ENCODE peak calls at places on chromosome 11, in nine cellular contexts. One of them, this sample, is unnamed. For H3K4me1, the result is how much of the 10 kb centered on the place peaks cover.

GRCh38 chr11:67705264-67705663 is 30.8 kb upstream of the ALDH3B2 start:
- DNase-seq in stomach: no peak
- DNase-seq in hepatocyte: no peak
- DNase-seq in PC-3: no peak
- DNase-seq in colonic mucosa: no peak
- DNase-seq in spleen: no peak
- DNase-seq in Panc1: no peak
- DNase-seq in body of pancreas: no peak
- DNase-seq in prostate gland: no peak
- DNase-seq in this sample: no peak

GRCh38 chr11:87421422-87421821 is 383.7 kb downstream of the TMEM135 start:
- DNase-seq in stomach: no peak
- DNase-seq in hepatocyte: peak
- DNase-seq in PC-3: peak
- DNase-seq in colonic mucosa: peak
- DNase-seq in spleen: no peak
- DNase-seq in Panc1: peak
- DNase-seq in body of pancreas: peak
- DNase-seq in prostate gland: peak
- DNase-seq in this sample: peak

GRCh38 chr11:65536412-65537295 is 11.8 kb downstream of the SCYL1 start:
- DNase-seq in stomach: no peak
- DNase-seq in hepatocyte: no peak
- DNase-seq in PC-3: no peak
- DNase-seq in colonic mucosa: no peak
- DNase-seq in spleen: no peak
- DNase-seq in Panc1: no peak
- DNase-seq in body of pancreas: no peak
- DNase-seq in prostate gland: no peak
- DNase-seq in this sample: no peak

GRCh38 chr11:125222494-125222893 is 57.9 kb downstream of the PKNOX2 start:
- DNase-seq in stomach: no peak
- DNase-seq in hepatocyte: no peak
- DNase-seq in PC-3: no peak
- DNase-seq in colonic mucosa: no peak
- DNase-seq in spleen: no peak
- DNase-seq in Panc1: no peak
- DNase-seq in body of pancreas: no peak
- DNase-seq in prostate gland: no peak
- DNase-seq in this sample: no peak

GRCh38 chr11:111913997-111914396 is 1.5 kb downstream of the HSPB2 start:
- DNase-seq in stomach: no peak
- DNase-seq in hepatocyte: no peak
- DNase-seq in PC-3: peak
- DNase-seq in colonic mucosa: no peak
- DNase-seq in spleen: no peak
- DNase-seq in Panc1: no peak
- DNase-seq in body of pancreas: peak
- DNase-seq in prostate gland: no peak
- DNase-seq in this sample: peak

GRCh38 chr11:74744277-74744676 is 4.4 kb upstream of the RNF169 start:
- DNase-seq in stomach: no peak
- DNase-seq in hepatocyte: no peak
- DNase-seq in PC-3: no peak
- DNase-seq in colonic mucosa: no peak
- DNase-seq in spleen: no peak
- DNase-seq in Panc1: no peak
- DNase-seq in body of pancreas: no peak
- DNase-seq in prostate gland: no peak
- DNase-seq in this sample: no peak

GRCh38 chr11:3160252-3161031 is 4.7 kb downstream of the OSBPL5 start:
- DNase-seq in stomach: peak
- DNase-seq in hepatocyte: peak
- DNase-seq in PC-3: no peak
- DNase-seq in colonic mucosa: peak
- DNase-seq in spleen: peak
- DNase-seq in Panc1: peak
- DNase-seq in body of pancreas: peak
- DNase-seq in prostate gland: peak
- DNase-seq in this sample: peak

GRCh38 chr11:68216171-68216938 is 3.3 kb upstream of the KMT5B start:
- DNase-seq in stomach: peak
- DNase-seq in hepatocyte: no peak
- DNase-seq in PC-3: peak
- DNase-seq in colonic mucosa: peak
- DNase-seq in spleen: no peak
- DNase-seq in Panc1: no peak
- DNase-seq in body of pancreas: peak
- DNase-seq in prostate gland: peak
- DNase-seq in this sample: no peak

GRCh38 chr11:113556036-113556435 is 80.8 kb upstream of the DRD2 start:
- DNase-seq in stomach: no peak
- DNase-seq in hepatocyte: no peak
- DNase-seq in PC-3: no peak
- DNase-seq in colonic mucosa: no peak
- DNase-seq in spleen: no peak
- DNase-seq in Panc1: no peak
- DNase-seq in body of pancreas: no peak
- DNase-seq in prostate gland: no peak
- DNase-seq in this sample: no peak

GRCh38 chr11:70790671-70791300 is 392.5 kb downstream of the CTTN start:
- DNase-seq in stomach: no peak
- DNase-seq in hepatocyte: no peak
- DNase-seq in PC-3: no peak
- DNase-seq in colonic mucosa: no peak
- DNase-seq in spleen: no peak
- DNase-seq in Panc1: no peak
- DNase-seq in body of pancreas: no peak
- DNase-seq in prostate gland: no peak
- DNase-seq in this sample: no peak
- TF ChIP-seq CTCF in stomach: no peak
- TF ChIP-seq CTCF in hepatocyte: no peak
- TF ChIP-seq CTCF in PC-3: peak
- TF ChIP-seq CTCF in colonic mucosa: no peak
- TF ChIP-seq CTCF in spleen: no peak
- TF ChIP-seq CTCF in Panc1: no peak
- TF ChIP-seq CTCF in body of pancreas: no peak
- TF ChIP-seq CTCF in prostate gland: no peak
- TF ChIP-seq CTCF in this sample: no peak

DNA sequence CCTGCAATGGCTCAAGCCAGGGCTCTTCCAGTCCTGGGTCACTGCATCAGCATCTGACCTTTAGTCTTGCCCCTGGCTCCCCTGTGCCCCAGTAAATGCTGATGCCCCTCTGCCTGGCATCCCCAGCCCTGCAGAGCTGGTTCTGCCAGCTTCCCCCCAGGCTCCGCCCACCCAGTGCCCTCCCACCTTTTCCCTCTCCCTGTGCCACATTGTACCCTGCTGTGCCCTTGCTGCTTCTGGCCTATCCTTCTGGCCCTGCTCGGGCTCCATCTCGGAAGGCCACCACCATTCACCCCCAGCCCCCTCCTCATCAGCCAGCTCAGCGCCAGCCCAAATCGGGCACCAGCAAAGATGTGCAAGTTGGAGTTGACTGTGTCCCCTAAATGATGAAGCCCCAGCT is 7.4 kb downstream of the CAPN5 start:
- DNase-seq in stomach: peak
- DNase-seq in hepatocyte: no peak
- DNase-seq in PC-3: no peak
- DNase-seq in colonic mucosa: peak
- DNase-seq in spleen: no peak
- DNase-seq in Panc1: no peak
- DNase-seq in body of pancreas: peak
- DNase-seq in prostate gland: no peak
- DNase-seq in this sample: no peak
- H3K4me1 ChIP-seq in stomach: half or more
- H3K4me1 ChIP-seq in hepatocyte: under half
- H3K4me1 ChIP-seq in PC-3: under half
- H3K4me1 ChIP-seq in colonic mucosa: half or more
- H3K4me1 ChIP-seq in spleen: under half
- H3K4me1 ChIP-seq in Panc1: under half
- H3K4me1 ChIP-seq in body of pancreas: under half
- H3K4me1 ChIP-seq in prostate gland: under half
- H3K4me1 ChIP-seq in this sample: under half

GRCh38 chr11:2101171-2101675 is 38.0 kb downstream of the IGF2 start:
- DNase-seq in stomach: no peak
- DNase-seq in hepatocyte: no peak
- DNase-seq in PC-3: no peak
- DNase-seq in colonic mucosa: no peak
- DNase-seq in spleen: peak
- DNase-seq in Panc1: no peak
- DNase-seq in body of pancreas: no peak
- DNase-seq in prostate gland: no peak
- DNase-seq in this sample: no peak

GRCh38 chr11:2098691-2099522 is 40.3 kb downstream of the IGF2 start:
- DNase-seq in stomach: no peak
- DNase-seq in hepatocyte: no peak
- DNase-seq in PC-3: no peak
- DNase-seq in colonic mucosa: no peak
- DNase-seq in spleen: peak
- DNase-seq in Panc1: no peak
- DNase-seq in body of pancreas: no peak
- DNase-seq in prostate gland: no peak
- DNase-seq in this sample: no peak

GRCh38 chr11:2100361-2101170 is 38.6 kb downstream of the IGF2 start:
- DNase-seq in stomach: peak
- DNase-seq in hepatocyte: no peak
- DNase-seq in PC-3: no peak
- DNase-seq in colonic mucosa: no peak
- DNase-seq in spleen: peak
- DNase-seq in Panc1: no peak
- DNase-seq in body of pancreas: peak
- DNase-seq in prostate gland: no peak
- DNase-seq in this sample: no peak

GRCh38 chr11:2097998-2098690 is 41.0 kb downstream of the IGF2 start:
- DNase-seq in stomach: no peak
- DNase-seq in hepatocyte: no peak
- DNase-seq in PC-3: no peak
- DNase-seq in colonic mucosa: no peak
- DNase-seq in spleen: peak
- DNase-seq in Panc1: no peak
- DNase-seq in body of pancreas: no peak
- DNase-seq in prostate gland: no peak
- DNase-seq in this sample: no peak

DNA sequence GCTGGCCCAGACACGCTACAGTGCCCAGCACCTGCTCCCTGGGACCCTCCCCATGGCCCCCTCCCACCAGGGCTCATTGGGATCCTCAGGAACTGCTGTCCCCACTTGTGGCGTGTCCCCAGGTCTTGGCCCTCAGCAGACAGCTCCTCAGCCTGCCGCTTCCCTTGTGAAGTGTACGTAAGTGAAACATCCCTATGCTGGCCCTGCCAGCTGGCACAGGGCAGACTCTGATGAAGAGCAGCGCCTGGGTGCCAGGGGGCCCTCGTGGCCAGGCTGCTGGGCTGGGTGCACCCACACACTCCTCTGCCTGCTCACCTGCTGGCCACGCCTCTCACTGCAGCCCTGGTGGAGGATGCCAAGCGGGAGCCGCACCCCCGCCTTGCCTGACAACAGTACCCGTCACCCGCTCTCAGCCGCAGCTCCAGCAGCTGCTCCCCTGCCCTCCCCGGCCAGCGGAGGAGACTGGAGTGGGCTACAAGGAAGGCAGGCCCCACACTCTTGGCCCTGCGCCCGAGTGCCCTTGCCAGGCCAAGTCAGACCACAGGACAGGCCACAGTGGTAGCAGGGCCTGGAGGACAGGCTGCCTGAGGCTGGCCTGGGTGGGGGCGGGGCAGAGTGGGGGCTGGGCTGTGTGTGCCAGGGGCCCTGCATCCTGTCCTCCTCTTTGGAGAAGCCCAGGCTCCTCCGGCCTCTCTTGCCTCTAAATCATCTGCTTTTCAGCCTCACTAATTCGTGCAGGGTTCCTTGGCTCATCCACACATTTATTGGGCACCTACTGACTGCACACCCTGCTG is 39.5 kb downstream of the IGF2 start:
- DNase-seq in stomach: peak
- DNase-seq in hepatocyte: no peak
- DNase-seq in PC-3: peak
- DNase-seq in colonic mucosa: peak
- DNase-seq in spleen: peak
- DNase-seq in Panc1: no peak
- DNase-seq in body of pancreas: peak
- DNase-seq in prostate gland: peak
- DNase-seq in this sample: no peak
- TF ChIP-seq CTCF in stomach: no peak
- TF ChIP-seq CTCF in hepatocyte: no peak
- TF ChIP-seq CTCF in PC-3: no peak
- TF ChIP-seq CTCF in colonic mucosa: no peak
- TF ChIP-seq CTCF in spleen: no peak
- TF ChIP-seq CTCF in Panc1: no peak
- TF ChIP-seq CTCF in body of pancreas: no peak
- TF ChIP-seq CTCF in prostate gland: peak
- TF ChIP-seq CTCF in this sample: no peak

GRCh38 chr11:133265536-133265935 is 266.8 kb downstream of the OPCML start:
- DNase-seq in stomach: no peak
- DNase-seq in hepatocyte: no peak
- DNase-seq in PC-3: no peak
- DNase-seq in colonic mucosa: no peak
- DNase-seq in spleen: no peak
- DNase-seq in Panc1: no peak
- DNase-seq in body of pancreas: no peak
- DNase-seq in prostate gland: no peak
- DNase-seq in this sample: no peak

GRCh38 chr11:133271206-133271605 is 261.1 kb downstream of the OPCML start:
- DNase-seq in stomach: no peak
- DNase-seq in hepatocyte: no peak
- DNase-seq in PC-3: no peak
- DNase-seq in colonic mucosa: no peak
- DNase-seq in spleen: no peak
- DNase-seq in Panc1: no peak
- DNase-seq in body of pancreas: no peak
- DNase-seq in prostate gland: no peak
- DNase-seq in this sample: no peak

GRCh38 chr11:133263332-133263731 is 269.0 kb downstream of the OPCML start:
- DNase-seq in stomach: no peak
- DNase-seq in hepatocyte: peak
- DNase-seq in PC-3: no peak
- DNase-seq in colonic mucosa: no peak
- DNase-seq in spleen: no peak
- DNase-seq in Panc1: no peak
- DNase-seq in body of pancreas: no peak
- DNase-seq in prostate gland: no peak
- DNase-seq in this sample: no peak

GRCh38 chr11:133272386-133272785 is 259.9 kb downstream of the OPCML start:
- DNase-seq in stomach: no peak
- DNase-seq in hepatocyte: no peak
- DNase-seq in PC-3: no peak
- DNase-seq in colonic mucosa: no peak
- DNase-seq in spleen: no peak
- DNase-seq in Panc1: no peak
- DNase-seq in body of pancreas: no peak
- DNase-seq in prostate gland: no peak
- DNase-seq in this sample: no peak

GRCh38 chr11:133269272-133269671 is 263.0 kb downstream of the OPCML start:
- DNase-seq in stomach: no peak
- DNase-seq in hepatocyte: no peak
- DNase-seq in PC-3: no peak
- DNase-seq in colonic mucosa: no peak
- DNase-seq in spleen: no peak
- DNase-seq in Panc1: no peak
- DNase-seq in body of pancreas: no peak
- DNase-seq in prostate gland: no peak
- DNase-seq in this sample: no peak
- H3K4me1 ChIP-seq in stomach: under half
- H3K4me1 ChIP-seq in hepatocyte: under half
- H3K4me1 ChIP-seq in PC-3: under half
- H3K4me1 ChIP-seq in colonic mucosa: under half
- H3K4me1 ChIP-seq in spleen: under half
- H3K4me1 ChIP-seq in Panc1: under half
- H3K4me1 ChIP-seq in body of pancreas: under half
- H3K4me1 ChIP-seq in prostate gland: under half
- H3K4me1 ChIP-seq in this sample: under half

GRCh38 chr11:4493480-4493818 is 11.0 kb downstream of the OR52K1 start:
- DNase-seq in stomach: no peak
- DNase-seq in hepatocyte: no peak
- DNase-seq in PC-3: no peak
- DNase-seq in colonic mucosa: no peak
- DNase-seq in spleen: no peak
- DNase-seq in Panc1: no peak
- DNase-seq in body of pancreas: no peak
- DNase-seq in prostate gland: no peak
- DNase-seq in this sample: no peak
- TF ChIP-seq CTCF in stomach: no peak
- TF ChIP-seq CTCF in hepatocyte: no peak
- TF ChIP-seq CTCF in PC-3: no peak
- TF ChIP-seq CTCF in colonic mucosa: peak
- TF ChIP-seq CTCF in spleen: no peak
- TF ChIP-seq CTCF in Panc1: peak
- TF ChIP-seq CTCF in body of pancreas: no peak
- TF ChIP-seq CTCF in prostate gland: no peak
- TF ChIP-seq CTCF in this sample: no peak

This sample was measured in fibroblast of lung.